ENCODE peak calls at places on chromosomes 1 and 21, in eight cellular contexts. V, S, L, C, E, H, O and Y are unnamed samples.

GRCh38 chr1:214187933-214188332 is 93.0 kb upstream of the SMYD2 start:
- DNase-seq in L (no peak), S (no peak), H (no peak), C (no peak), O (no peak), V (no peak), E (no peak), Y (no peak)

GRCh38 chr21:34019402-34019801 is 54.0 kb upstream of the MRPS6 start:
- DNase-seq in L (no peak), O (no peak), H (no peak), V (no peak), E (no peak), S (no peak), C (no peak), Y (no peak)

GRCh38 chr1:151611288-151611790 is 511 bp upstream of the SNX27 start:
- DNase-seq in S (no peak), C (no peak), H (no peak), V (peak), O (peak), E (no peak), L (no peak), Y (no peak)

GRCh38 chr1:42172394-42173133 is 8.0 kb upstream of the GUCA2A start:
- DNase-seq in C (peak), V (peak), S (no peak), H (peak), L (peak), E (no peak), O (no peak), Y (no peak)

GRCh38 chr1:219876798-219877209 is 51.6 kb downstream of the SLC30A10 start:
- DNase-seq in O (no peak), H (no peak), C (no peak), L (no peak), S (no peak), E (no peak), V (no peak), Y (no peak)

GRCh38 chr1:200304146-200304545 is 105.7 kb downstream of the ZNF281 start:
- DNase-seq in H (no peak), C (no peak), E (no peak), V (peak), O (no peak), L (no peak), S (no peak), Y (no peak)

GRCh38 chr1:173392895-173393654 is 84.1 kb upstream of the PRDX6 start:
- DNase-seq in C (no peak), S (no peak), H (no peak), E (no peak), O (peak), L (no peak), V (peak), Y (peak)

GRCh38 chr1:97082160-97082848 is 360.7 kb downstream of the PTBP2 start:
- DNase-seq in C (no peak), H (no peak), O (no peak), E (no peak), L (no peak), S (no peak), V (no peak), Y (no peak)

GRCh38 chr1:92376345-92376744 is 77.5 kb downstream of the RPAP2 start:
- DNase-seq in V (no peak), O (no peak), H (no peak), S (no peak), E (no peak), C (no peak), L (no peak), Y (no peak)

GRCh38 chr1:158118713-158119402 is 61.8 kb upstream of the CD1D start:
- DNase-seq in H (peak), E (no peak), V (peak), S (no peak), C (no peak), O (no peak), L (no peak), Y (no peak)

GRCh38 chr1:226656601-226657277 is 82.3 kb downstream of the ITPKB start:
- DNase-seq in O (peak), S (peak), H (peak), V (peak), E (peak), L (no peak), C (no peak), Y (peak)

GRCh38 chr1:239725371-239725770 is 339.0 kb downstream of the CHRM3 start:
- DNase-seq in O (no peak), C (no peak), L (no peak), H (no peak), V (no peak), S (no peak), E (no peak), Y (no peak)

GRCh38 chr1:36782785-36783184 is 251.5 kb downstream of the GRIK3 start:
- DNase-seq in S (no peak), H (no peak), C (no peak), L (no peak), O (no peak), V (no peak), E (no peak), Y (no peak)

GRCh38 chr1:163308811-163309210 is 12.9 kb upstream of the NUF2 start:
- DNase-seq in O (no peak), V (no peak), S (no peak), L (no peak), H (no peak), E (no peak), C (no peak), Y (no peak)

GRCh38 chr1:19981170-19981506 is 1.7 kb upstream of the PLA2G2A start:
- DNase-seq in C (no peak), H (no peak), V (no peak), S (no peak), E (no peak), O (no peak), L (no peak), Y (no peak)

GRCh38 chr1:184892116-184892515 is 82.2 kb downstream of the NIBAN1 start:
- DNase-seq in V (no peak), C (no peak), E (no peak), S (no peak), H (no peak), L (no peak), O (no peak), Y (no peak)

GRCh38 chr1:200162861-200163260 is 135.4 kb downstream of the NR5A2 start:
- DNase-seq in S (no peak), O (no peak), H (no peak), L (no peak), E (no peak), C (no peak), V (no peak), Y (no peak)

GRCh38 chr1:230286890-230287269 is 139.3 kb downstream of the PGBD5 start:
- DNase-seq in L (no peak), H (no peak), C (no peak), S (no peak), O (no peak), E (no peak), V (no peak), Y (no peak)

GRCh38 chr1:235783148-235783776 is 83.4 kb downstream of the LYST start:
- DNase-seq in E (no peak), L (no peak), C (no peak), O (peak), S (no peak), V (peak), H (no peak), Y (peak)

GRCh38 chr1:112011231-112011630 is 21.8 kb upstream of the KCND3 start:
- DNase-seq in H (peak), L (peak), C (no peak), V (peak), S (peak), E (no peak), O (peak), Y (no peak)

DNA sequence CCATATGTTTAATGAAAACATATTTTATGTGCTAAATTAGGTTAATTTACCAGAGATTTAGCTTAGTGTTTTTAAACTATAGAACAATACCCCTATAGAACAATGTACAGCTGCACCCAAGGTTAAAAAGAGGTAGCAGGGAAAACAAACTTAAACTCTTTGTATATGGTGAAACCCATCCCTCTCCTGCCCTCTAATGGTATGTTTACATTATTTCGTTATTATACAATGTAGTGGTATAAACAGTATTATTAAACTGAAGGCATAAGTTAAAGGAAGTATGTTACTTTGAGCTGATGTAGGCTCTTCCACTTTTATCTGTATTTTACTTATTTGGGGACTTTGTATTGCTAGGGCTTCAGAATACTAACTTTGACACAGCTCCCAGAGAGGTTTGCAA is 16.7 kb upstream of the ZYG11A start:
- DNase-seq in V (no peak), L (no peak), E (no peak), S (no peak), O (no peak), C (no peak), H (no peak), Y (no peak)
- TF ChIP-seq CTCF in V (peak), L (no peak), E (no peak), S (no peak), O (no peak), C (no peak), H (no peak), Y (no peak)

GRCh38 chr1:192311281-192311680 is 5.5 kb upstream of the RGS21 start:
- DNase-seq in E (no peak), C (no peak), H (no peak), S (no peak), V (peak), O (peak), L (no peak), Y (no peak)
- TF ChIP-seq CTCF in E (no peak), C (no peak), H (no peak), S (peak), V (peak), O (peak), L (no peak), Y (peak)

GRCh38 chr1:91283421-91283726 is 121.3 kb downstream of the HFM1 start:
- DNase-seq in E (no peak), S (no peak), C (no peak), O (no peak), H (no peak), L (no peak), V (no peak), Y (no peak)

GRCh38 chr1:91282695-91283420 is 121.8 kb downstream of the HFM1 start:
- DNase-seq in E (peak), V (peak), L (peak), S (no peak), O (peak), C (no peak), H (no peak), Y (peak)

GRCh38 chr1:91281782-91282181 is 122.9 kb downstream of the HFM1 start:
- DNase-seq in O (no peak), S (no peak), H (no peak), C (no peak), L (no peak), E (no peak), V (no peak), Y (no peak)

GRCh38 chr1:91273875-91274274 is 130.8 kb downstream of the HFM1 start:
- DNase-seq in S (no peak), C (no peak), E (no peak), L (no peak), V (no peak), O (no peak), H (no peak), Y (no peak)

GRCh38 chr1:91278754-91279153 is 125.9 kb downstream of the HFM1 start:
- DNase-seq in V (peak), L (no peak), S (no peak), E (no peak), C (no peak), O (peak), H (no peak), Y (no peak)
- TF ChIP-seq CTCF in V (peak), L (no peak), S (no peak), E (no peak), C (no peak), O (peak), H (no peak), Y (peak)

DNA sequence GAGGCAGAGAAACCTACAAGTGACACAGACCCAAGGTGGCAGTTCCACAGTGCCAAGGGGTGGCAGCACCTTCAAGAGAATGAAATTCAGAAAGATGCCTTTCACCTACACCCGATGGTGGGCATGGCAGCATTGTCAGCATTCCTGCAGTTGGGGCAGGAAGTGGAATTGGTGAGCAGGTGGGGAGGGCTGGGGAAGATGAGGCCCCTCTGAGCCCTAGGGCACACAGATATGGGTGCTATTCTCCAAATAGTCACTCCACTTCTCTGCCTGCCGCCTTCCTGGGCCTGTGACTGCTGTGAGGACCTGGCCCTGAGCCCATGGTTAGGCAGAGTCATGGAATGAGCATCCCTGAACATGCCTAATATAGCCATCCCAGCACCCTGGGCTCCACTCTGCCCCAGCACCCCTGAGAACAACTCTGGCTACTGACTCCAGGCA is 8.3 kb downstream of the SHISA4 start:
- DNase-seq in L (peak), S (no peak), E (no peak), V (peak), C (no peak), O (no peak), H (no peak), Y (no peak)
- TF ChIP-seq CTCF in L (peak), S (no peak), E (no peak), V (peak), C (no peak), O (peak), H (no peak), Y (peak)

GRCh38 chr1:153627797-153628626 is at the start of gene S100A1:
- DNase-seq in E (no peak), O (no peak), C (no peak), V (no peak), L (no peak), S (peak), H (peak), Y (no peak)
- TF ChIP-seq CTCF in E (no peak), O (no peak), C (no peak), V (no peak), L (no peak), S (no peak), H (no peak), Y (no peak)

DNA sequence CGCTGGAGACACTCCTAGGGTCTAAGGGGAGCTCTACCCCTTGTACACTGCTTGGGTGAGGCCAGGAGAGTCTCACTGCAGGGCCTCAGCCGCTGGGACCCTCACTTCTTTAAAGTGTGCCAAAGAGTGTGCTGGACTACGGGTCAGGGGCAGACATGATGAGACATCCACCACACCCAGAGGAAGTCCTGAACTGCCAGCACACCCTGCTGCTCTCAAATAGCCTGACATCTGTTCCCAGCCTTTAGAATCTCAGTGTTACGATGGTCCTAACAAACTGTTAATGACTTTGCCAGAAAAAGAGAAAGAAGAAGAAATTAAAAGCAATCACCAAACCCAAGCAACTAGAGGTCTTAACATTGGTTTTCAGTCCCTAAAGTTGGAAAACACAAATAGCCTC is 49.0 kb downstream of the MRPL37 start:
- DNase-seq in H (no peak), C (no peak), L (no peak), V (peak), O (no peak), E (no peak), S (no peak), Y (no peak)
- TF ChIP-seq CTCF in H (no peak), C (no peak), L (no peak), V (no peak), O (no peak), E (no peak), S (no peak), Y (no peak)

GRCh38 chr1:26991310-26992116 is 2.0 kb upstream of the TRNP1 start:
- DNase-seq in E (no peak), C (no peak), V (peak), S (no peak), H (no peak), O (no peak), L (no peak), Y (no peak)
- TF ChIP-seq CTCF in E (no peak), C (no peak), V (no peak), S (no peak), H (no peak), O (no peak), L (no peak), Y (peak)